ENCODE peak calls at places on chromosomes 7 and 10, in eight cellular contexts. I, O, F, S, J, B, X and K are unnamed samples.

GRCh38 chr10:30422981-30423654 is 10.9 kb upstream of the MAP3K8 start:
- DNase-seq in B (peak; percentile 29), S (peak; percentile 81), O (peak; percentile 85), X (peak; percentile 82), I (no peak), F (no peak), J (no peak), K (peak; percentile 84)

GRCh38 chr7:107446988-107447387 is 22.9 kb upstream of the GPR22 start:
- DNase-seq in S (no peak), B (no peak), F (no peak), J (no peak), I (no peak), O (no peak), X (peak; percentile 2), K (no peak)

GRCh38 chr10:47254611-47255010 is 45.4 kb upstream of the GDF10 start:
- DNase-seq in S (no peak), B (peak; percentile 22), I (no peak), F (no peak), J (no peak), O (no peak), X (no peak), K (no peak)

GRCh38 chr7:157690833-157691382 is 354.1 kb downstream of the DNAJB6 start:
- DNase-seq in S (peak; percentile 68), F (no peak), I (no peak), X (peak; percentile 77), O (no peak), B (peak; percentile 17), J (no peak), K (no peak)

GRCh38 chr10:80485410-80486135 is 31.5 kb downstream of the TSPAN14 start:
- DNase-seq in F (no peak), S (peak; percentile 60), I (no peak), O (no peak), J (no peak), X (no peak), B (no peak), K (no peak)

GRCh38 chr10:43045246-43045621 is 31.6 kb upstream of the RET start:
- DNase-seq in J (no peak), F (no peak), I (no peak), X (no peak), O (no peak), B (no peak), S (peak; percentile 52), K (no peak)

GRCh38 chr10:130361351-130362105 is 225.3 kb downstream of the GLRX3 start:
- DNase-seq in J (no peak), O (no peak), S (no peak), F (no peak), B (no peak), X (no peak), I (no peak), K (no peak)

GRCh38 chr7:22113041-22113440 is 167.3 kb upstream of the CDCA7L start:
- DNase-seq in X (no peak), S (peak; percentile 38), J (no peak), O (no peak), I (no peak), B (no peak), F (no peak), K (no peak)

GRCh38 chr7:87316846-87317545 is 28.5 kb upstream of the CROT start:
- DNase-seq in S (no peak), I (no peak), O (no peak), F (no peak), J (no peak), B (peak; percentile 80), X (peak; percentile 94), K (no peak)

GRCh38 chr10:43105119-43105792 is 28.4 kb downstream of the RET start:
- DNase-seq in X (peak; percentile 78), F (peak; percentile 45), S (peak; percentile 84), B (peak; percentile 55), J (peak; percentile 71), O (peak; percentile 9), I (peak; percentile 71), K (peak; percentile 84)

GRCh38 chr7:110204527-110204926 is 886.4 kb upstream of the LRRN3 start:
- DNase-seq in F (no peak), I (no peak), B (no peak), X (peak; percentile 39), J (no peak), O (no peak), S (no peak), K (no peak)

GRCh38 chr7:150379590-150380379 is 655 bp downstream of the ZNF775 start:
- DNase-seq in B (no peak), S (peak; percentile 66), J (no peak), O (no peak), F (no peak), I (no peak), X (peak; percentile 22), K (peak; percentile 62)

GRCh38 chr7:29807179-29807841 is 1.0 kb downstream of the WIPF3 start:
- DNase-seq in J (no peak), O (no peak), S (no peak), X (peak; percentile 42), B (no peak), F (no peak), I (no peak), K (no peak)

GRCh38 chr7:134432296-134433152 is 26.4 kb downstream of the AKR1B1 start:
- DNase-seq in S (peak; percentile 93), X (peak; percentile 92), B (peak; percentile 72), O (peak; percentile 66), F (peak; percentile 94), I (peak; percentile 66), J (peak; percentile 67), K (peak; percentile 91)

GRCh38 chr7:27235387-27236052 is 7.1 kb upstream of the EVX1 start:
- DNase-seq in I (no peak), B (peak; percentile 77), F (no peak), J (no peak), S (no peak), X (peak; percentile 62), O (no peak), K (no peak)

GRCh38 chr10:11282156-11282555 is 264.5 kb downstream of the CELF2 start:
- DNase-seq in B (no peak), F (no peak), J (no peak), S (no peak), O (no peak), I (no peak), X (no peak), K (no peak)

GRCh38 chr10:11282661-11283060 is 265.0 kb downstream of the CELF2 start:
- DNase-seq in X (no peak), O (no peak), I (no peak), J (no peak), S (no peak), B (no peak), F (no peak), K (no peak)

GRCh38 chr10:11280187-11280932 is 262.7 kb downstream of the CELF2 start:
- DNase-seq in I (no peak), B (no peak), O (no peak), S (no peak), J (no peak), X (no peak), F (no peak), K (no peak)

GRCh38 chr10:11276475-11276990 is 258.9 kb downstream of the CELF2 start:
- DNase-seq in F (no peak), X (no peak), B (no peak), J (no peak), I (no peak), S (no peak), O (no peak), K (no peak)

DNA sequence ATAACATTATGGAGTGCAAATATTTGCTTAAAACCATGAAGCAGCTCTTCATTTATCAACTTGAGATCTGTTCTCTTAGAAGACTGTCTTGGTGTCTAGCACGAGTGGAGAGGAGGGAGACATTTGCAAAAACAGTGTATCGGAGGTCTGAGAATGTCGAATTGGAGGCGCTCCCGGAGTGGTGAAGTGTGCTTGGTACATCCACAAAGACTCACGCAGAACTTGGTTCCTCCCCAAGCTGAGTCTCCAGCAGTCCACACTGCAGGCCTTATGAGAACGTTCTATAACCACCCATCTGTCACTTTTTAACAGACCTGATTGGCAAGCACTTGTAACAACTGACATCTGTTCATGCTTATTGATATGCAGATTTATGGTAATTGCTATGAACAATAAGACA is 261.6 kb downstream of the CELF2 start:
- DNase-seq in B (no peak), F (no peak), S (no peak), O (no peak), I (no peak), X (no peak), J (no peak), K (no peak)
- H3K27me3 ChIP-seq in B (no peaks in the 10 kb centered on the region), F (no peaks in the 10 kb centered on the region), S (no peaks in the 10 kb centered on the region), O (no peaks in the 10 kb centered on the region), I (no peaks in the 10 kb centered on the region), X (peaks cover 52% of the 10 kb centered on the region), J (no peaks in the 10 kb centered on the region), K (no peaks in the 10 kb centered on the region)

DNA sequence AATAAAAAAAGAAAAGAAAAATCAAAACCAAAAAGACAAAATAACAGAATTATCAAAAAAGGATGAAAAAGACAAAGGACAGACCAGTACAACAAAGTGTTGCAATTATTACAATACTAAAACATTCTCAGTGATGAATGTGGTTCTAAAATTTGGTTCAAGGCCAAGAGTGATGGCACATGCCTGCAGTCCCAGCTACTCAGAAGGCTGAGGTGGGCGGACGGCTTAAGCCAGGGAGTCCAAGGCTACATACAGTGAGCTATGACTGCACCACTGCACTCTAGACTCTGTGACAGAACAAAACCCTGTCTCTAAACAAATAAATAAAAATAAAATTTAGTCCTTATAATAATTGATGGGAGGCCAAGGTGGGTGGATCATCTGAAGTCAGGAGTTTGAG is 14.5 kb downstream of the BAZ1B start:
- DNase-seq in J (no peak), O (no peak), B (no peak), I (no peak), F (no peak), X (no peak), S (no peak), K (no peak)
- H3K36me3 ChIP-seq in J (peaks cover 82% of the 10 kb centered on the region), O (peaks cover 3% of the 10 kb centered on the region), B (peaks cover 6% of the 10 kb centered on the region), I (peaks cover 50% of the 10 kb centered on the region), F (peaks cover 35% of the 10 kb centered on the region), X (peaks cover 53% of the 10 kb centered on the region), S (peaks cover 83% of the 10 kb centered on the region), K (peaks cover 65% of the 10 kb centered on the region)

GRCh38 chr10:13056461-13057077 is 43.4 kb upstream of the OPTN start:
- DNase-seq in F (no peak), I (no peak), X (peak; percentile 47), O (no peak), B (no peak), J (no peak), S (no peak), K (no peak)
- H3K27me3 ChIP-seq in F (no peaks in the 10 kb centered on the region), I (no peaks in the 10 kb centered on the region), X (no peaks in the 10 kb centered on the region), O (no peaks in the 10 kb centered on the region), B (no peaks in the 10 kb centered on the region), J (no peaks in the 10 kb centered on the region), S (no peaks in the 10 kb centered on the region), K (no peaks in the 10 kb centered on the region)

GRCh38 chr7:94391716-94392390 is 2.8 kb upstream of the COL1A2 start:
- DNase-seq in F (no peak), O (no peak), J (no peak), I (no peak), S (peak; percentile 69), B (no peak), X (no peak), K (no peak)

GRCh38 chr7:94386416-94386815 is 8.3 kb upstream of the COL1A2 start:
- DNase-seq in I (no peak), J (no peak), B (no peak), X (no peak), O (no peak), S (no peak), F (no peak), K (no peak)

GRCh38 chr7:94393251-94393758 is 1.4 kb upstream of the COL1A2 start:
- DNase-seq in O (no peak), S (peak; percentile 64), B (no peak), I (no peak), J (no peak), X (no peak), F (no peak), K (no peak)

GRCh38 chr7:94392391-94392782 is 2.3 kb upstream of the COL1A2 start:
- DNase-seq in I (no peak), X (no peak), J (no peak), O (no peak), S (no peak), B (no peak), F (no peak), K (no peak)

GRCh38 chr7:94389381-94389780 is 5.3 kb upstream of the COL1A2 start:
- DNase-seq in F (no peak), B (no peak), O (no peak), X (no peak), J (no peak), I (no peak), S (no peak), K (no peak)
- H3K36me3 ChIP-seq in F (no peaks in the 10 kb centered on the region), B (no peaks in the 10 kb centered on the region), O (no peaks in the 10 kb centered on the region), X (no peaks in the 10 kb centered on the region), J (no peaks in the 10 kb centered on the region), I (no peaks in the 10 kb centered on the region), S (no peaks in the 10 kb centered on the region), K (no peaks in the 10 kb centered on the region)